ENCODE peak calls at places on chromosomes 16 and 17, in six cellular contexts. N, D, L, Z, R and K are unnamed samples.

GRCh38 chr16:51355195-51355594 is 204.1 kb upstream of the SALL1 start:
- DNase-seq in N (no peak), D (no peak), L (no peak), Z (no peak), R (peak), K (no peak)

GRCh38 chr16:46862555-46863447 is 21.4 kb upstream of the GPT2 start:
- DNase-seq in N (no peak), D (no peak), L (peak), Z (no peak), R (no peak), K (peak)

GRCh38 chr16:88977028-88977844 is at the start of gene CBFA2T3:
- DNase-seq in N (no peak), D (peak), L (no peak), Z (no peak), R (no peak), K (peak)

GRCh38 chr16:2992383-2993081 is 12.3 kb upstream of the PKMYT1 start:
- DNase-seq in N (no peak), D (no peak), L (peak), Z (no peak), R (no peak), K (no peak)

GRCh38 chr17:69712801-69713311 is 298.4 kb downstream of the MAP2K6 start:
- DNase-seq in N (no peak), D (no peak), L (no peak), Z (no peak), R (no peak), K (no peak)

GRCh38 chr17:55587608-55588139 is 76.4 kb upstream of the SMIM36 start:
- DNase-seq in N (no peak), D (no peak), L (no peak), Z (no peak), R (no peak), K (peak)

GRCh38 chr17:76727745-76728456 is 1.3 kb downstream of the METTL23 start:
- DNase-seq in N (no peak), D (peak), L (no peak), Z (no peak), R (no peak), K (no peak)

GRCh38 chr16:28531777-28532744 is 6.7 kb downstream of the NUPR1 start:
- DNase-seq in N (peak), D (no peak), L (no peak), Z (peak), R (peak), K (no peak)

GRCh38 chr16:30787613-30788378 is 791 bp upstream of the ZNF629 start:
- DNase-seq in N (no peak), D (peak), L (no peak), Z (peak), R (no peak), K (no peak)
- H3K9ac ChIP-seq in N (peak), D (peak), L (peak), Z (peak), R (peak), K (peak)

DNA sequence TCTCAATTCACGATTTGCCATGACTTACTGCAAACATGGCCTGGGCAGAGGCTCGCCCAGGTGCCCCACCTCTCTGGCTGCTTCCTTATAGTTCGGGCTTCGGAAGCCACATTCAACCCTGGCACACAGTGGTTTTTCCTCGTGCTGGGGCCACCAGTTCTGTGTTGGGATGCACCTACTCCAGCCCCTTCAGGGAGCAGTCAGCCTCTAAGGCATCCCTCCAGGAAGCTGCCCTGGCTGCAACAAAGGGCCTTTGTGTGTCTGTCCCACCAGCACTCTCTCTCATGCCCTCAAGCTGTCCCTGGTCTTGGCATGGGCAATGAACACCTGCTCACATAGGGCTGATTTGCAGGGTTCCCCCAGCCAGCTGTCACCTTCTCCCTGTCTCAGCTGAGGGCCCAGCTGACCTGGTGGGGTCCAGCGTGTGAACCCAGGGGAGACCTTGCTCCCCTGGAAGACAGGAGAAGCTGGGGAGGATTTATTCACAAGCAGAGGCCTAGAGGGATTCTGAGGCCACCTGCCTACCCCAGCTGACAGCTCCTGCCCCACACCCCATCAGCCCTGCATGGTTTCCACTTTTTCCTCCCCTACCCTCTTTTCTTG is 804 bp upstream of the NOXO1 start:
- DNase-seq in N (no peak), D (no peak), L (peak), Z (peak), R (no peak), K (no peak)
- H3K9ac ChIP-seq in N (no peak), D (no peak), L (no peak), Z (peak), R (no peak), K (no peak)

GRCh38 chr16:84649511-84649861 is 1.2 kb downstream of the KLHL36 start:
- DNase-seq in N (no peak), D (no peak), L (no peak), Z (no peak), R (no peak), K (no peak)
- H3K9ac ChIP-seq in N (no peak), D (no peak), L (no peak), Z (peak), R (no peak), K (no peak)

DNA sequence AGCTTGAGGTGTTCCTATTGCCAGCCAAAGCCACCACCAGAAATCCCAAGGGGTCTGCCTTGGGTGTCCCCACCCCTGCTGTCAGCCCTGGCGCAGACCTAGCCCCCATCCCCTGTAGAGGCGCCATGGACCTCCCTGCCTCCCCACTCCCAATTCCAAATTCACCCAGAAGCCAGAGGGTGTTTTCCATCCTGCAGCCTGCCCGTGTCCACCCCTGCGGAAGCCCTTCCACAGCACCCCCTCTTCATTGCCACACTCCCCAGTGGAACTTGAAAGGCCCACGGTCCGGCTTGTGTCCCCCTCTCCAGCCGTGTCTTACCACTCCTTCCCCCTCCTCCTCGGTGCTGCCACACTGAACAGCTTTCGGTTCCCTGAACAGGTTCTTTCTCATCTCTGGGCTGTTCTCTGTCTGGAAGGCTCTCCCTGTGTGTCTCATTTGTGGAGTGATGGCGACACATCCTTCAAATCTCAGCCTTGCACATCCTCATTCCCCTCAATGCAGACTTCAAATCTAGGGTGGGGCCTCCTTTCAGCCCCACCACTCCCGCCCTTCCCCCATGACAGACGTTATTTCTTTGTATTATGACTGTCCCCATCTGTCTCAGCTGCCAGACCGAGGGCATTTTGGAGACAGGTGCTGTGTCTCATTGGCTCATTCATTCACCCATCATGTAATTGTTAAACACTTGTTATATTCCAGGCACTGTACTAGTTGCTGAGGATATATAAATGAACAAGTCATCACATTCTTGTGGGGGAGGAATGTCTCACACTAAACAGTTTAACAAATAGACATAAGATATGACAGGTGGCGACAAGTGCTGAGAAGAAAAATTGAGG is 36.3 kb downstream of the ADGRG5 start:
- DNase-seq in N (no peak), D (no peak), L (no peak), Z (no peak), R (peak), K (no peak)
- H3K9ac ChIP-seq in N (no peak), D (no peak), L (no peak), Z (no peak), R (no peak), K (no peak)

GRCh38 chr17:32286518-32286900 is 20.9 kb downstream of the RHBDL3 start:
- DNase-seq in N (no peak), D (no peak), L (no peak), Z (no peak), R (no peak), K (no peak)

GRCh38 chr17:32289454-32289853 is 23.8 kb downstream of the RHBDL3 start:
- DNase-seq in N (no peak), D (no peak), L (no peak), Z (no peak), R (peak), K (no peak)

GRCh38 chr17:32285770-32286517 is 20.3 kb downstream of the RHBDL3 start:
- DNase-seq in N (no peak), D (no peak), L (no peak), Z (no peak), R (no peak), K (no peak)

GRCh38 chr17:32288600-32288999 is 23.0 kb downstream of the RHBDL3 start:
- DNase-seq in N (no peak), D (no peak), L (no peak), Z (no peak), R (no peak), K (no peak)

GRCh38 chr17:32287804-32288511 is 22.3 kb downstream of the RHBDL3 start:
- DNase-seq in N (no peak), D (no peak), L (no peak), Z (no peak), R (peak), K (no peak)
- H3K9ac ChIP-seq in N (no peak), D (no peak), L (no peak), Z (no peak), R (no peak), K (no peak)

GRCh38 chr16:4376820-4377572 is 5.3 kb downstream of the VASN start:
- DNase-seq in N (no peak), D (no peak), L (no peak), Z (no peak), R (no peak), K (no peak)

GRCh38 chr16:4378202-4378666 is 6.6 kb downstream of the VASN start:
- DNase-seq in N (no peak), D (no peak), L (no peak), Z (no peak), R (no peak), K (no peak)

GRCh38 chr16:4377573-4378146 is 6.0 kb downstream of the VASN start:
- DNase-seq in N (no peak), D (no peak), L (no peak), Z (no peak), R (no peak), K (no peak)

GRCh38 chr16:4380131-4381063 is 8.7 kb downstream of the VASN start:
- DNase-seq in N (no peak), D (peak), L (no peak), Z (no peak), R (no peak), K (peak)

GRCh38 chr16:4379001-4379688 is 7.5 kb downstream of the VASN start:
- DNase-seq in N (no peak), D (no peak), L (no peak), Z (no peak), R (no peak), K (no peak)
- H3K9ac ChIP-seq in N (no peak), D (no peak), L (no peak), Z (peak), R (no peak), K (no peak)

GRCh38 chr16:85563031-85563430 is 50.1 kb upstream of the GSE1 start:
- DNase-seq in N (no peak), D (no peak), L (no peak), Z (no peak), R (no peak), K (no peak)
- H3K9ac ChIP-seq in N (no peak), D (no peak), L (no peak), Z (no peak), R (no peak), K (no peak)

GRCh38 chr17:40538019-40538935 is 27.0 kb downstream of the CCR7 start:
- DNase-seq in N (no peak), D (no peak), L (no peak), Z (no peak), R (no peak), K (no peak)
- H3K9ac ChIP-seq in N (no peak), D (no peak), L (no peak), Z (no peak), R (no peak), K (no peak)